ENCODE peak calls at places on chromosomes 3 and 15, in six cellular contexts. J is pancreas, O is uterus, N is hepatocyte, W is astrocyte, G is breast epithelium. Q is an unnamed sample. For H3K4me1, the result is how much of the 10 kb centered on the place peaks cover.

GRCh38 chr15:66570327-66570726 is 4.5 kb upstream of the LCTL start:
- DNase-seq in J (no peak), W (no peak), N (no peak), O (no peak), G (no peak), Q (no peak)

GRCh38 chr15:64019764-64020163 is 26.5 kb downstream of the DAPK2 start:
- DNase-seq in J (no peak), W (no peak), N (peak), O (no peak), G (peak), Q (no peak)

GRCh38 chr15:80689716-80690115 is 5.4 kb upstream of the ABHD17C start:
- DNase-seq in J (no peak), O (no peak), G (no peak), N (no peak), W (peak), Q (no peak)

GRCh38 chr15:45187894-45188830 is at the start of gene SHF:
- DNase-seq in J (no peak), O (peak), G (peak), N (peak), W (peak), Q (peak)

GRCh38 chr15:41965441-41966413 is 6.6 kb downstream of the EHD4 start:
- DNase-seq in J (no peak), N (no peak), O (peak), G (peak), W (peak), Q (peak)

GRCh38 chr3:124395584-124396340 is 334.5 kb upstream of the UMPS start:
- DNase-seq in J (no peak), O (peak), G (no peak), W (no peak), N (no peak), Q (peak)

GRCh38 chr3:186511245-186511644 is 32.9 kb downstream of the CRYGS start:
- DNase-seq in J (no peak), W (no peak), G (no peak), O (no peak), N (no peak), Q (no peak)

GRCh38 chr3:87792532-87793321 is 266.1 kb downstream of the CGGBP1 start:
- DNase-seq in W (no peak), N (peak), O (no peak), J (peak), G (no peak), Q (peak)

GRCh38 chr3:126288314-126288713 is 68.9 kb downstream of the KLF15 start:
- DNase-seq in W (no peak), J (peak), O (no peak), N (no peak), G (peak), Q (no peak)

GRCh38 chr3:38916706-38917105 is 100.7 kb upstream of the SCN10A start:
- DNase-seq in N (no peak), O (no peak), W (peak), J (no peak), G (no peak), Q (no peak)

GRCh38 chr3:117019082-117019713 is 309.6 kb downstream of the TUSC7 start:
- DNase-seq in N (peak), O (peak), J (no peak), W (peak), G (peak), Q (peak)

GRCh38 chr3:89932882-89933281 is 825.5 kb downstream of the EPHA3 start:
- DNase-seq in W (no peak), N (no peak), O (no peak), J (no peak), G (no peak), Q (no peak)

GRCh38 chr15:25374143-25374542 is 64.7 kb downstream of the UBE3A start:
- DNase-seq in J (no peak), N (no peak), W (peak), G (no peak), O (no peak), Q (peak)

GRCh38 chr3:152524198-152525140 is 255.7 kb downstream of the MBNL1 start:
- DNase-seq in W (peak), N (peak), G (no peak), J (no peak), O (no peak), Q (peak)

GRCh38 chr3:169848741-169849140 is 21.0 kb downstream of the LRRC31 start:
- DNase-seq in N (no peak), O (no peak), G (no peak), J (no peak), W (no peak), Q (no peak)

GRCh38 chr3:30681276-30682211 is 75.1 kb downstream of the TGFBR2 start:
- DNase-seq in N (peak), G (no peak), W (peak), O (peak), J (peak), Q (peak)

GRCh38 chr15:81749667-81750360 is 296.0 kb downstream of the MEX3B start:
- DNase-seq in O (no peak), N (no peak), W (no peak), J (peak), G (no peak), Q (peak)

GRCh38 chr15:70783610-70784021 is 20.3 kb upstream of the UACA start:
- DNase-seq in J (no peak), G (no peak), N (peak), W (peak), O (no peak), Q (no peak)

GRCh38 chr15:90591524-90591923 is 61.8 kb downstream of the CRTC3 start:
- DNase-seq in N (no peak), W (no peak), O (no peak), G (no peak), J (no peak), Q (no peak)
- H3K4me1 ChIP-seq in N (under half), W (under half), O (under half), G (under half), J (under half), Q (under half)

DNA sequence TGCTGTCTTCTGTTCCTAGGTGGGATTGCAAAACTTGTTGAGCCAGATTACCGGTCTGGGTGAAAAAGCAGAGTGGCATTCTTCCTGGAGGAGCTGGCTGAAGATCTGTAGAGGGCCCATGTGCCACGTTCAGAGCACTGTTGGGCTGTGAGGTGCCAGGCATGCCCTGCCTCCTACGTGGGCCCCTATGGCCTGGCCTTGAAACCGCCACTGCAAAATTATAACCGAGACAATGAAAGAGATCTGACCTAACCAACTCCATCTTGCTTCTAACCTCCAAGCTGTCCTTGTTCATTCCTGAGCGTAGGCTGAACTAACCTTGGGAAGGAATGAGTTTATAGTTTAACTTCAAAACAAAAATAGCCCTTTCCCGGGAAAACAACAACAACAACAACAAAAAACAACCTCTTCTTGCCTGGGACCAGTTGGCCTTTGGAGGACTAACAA is 1.4 kb upstream of the ACAD9 start:
- DNase-seq in O (no peak), J (no peak), N (no peak), W (no peak), G (no peak), Q (no peak)
- H3K4me3 ChIP-seq in O (peak), J (peak), N (peak), W (peak), G (peak), Q (peak)

GRCh38 chr3:197327701-197328100 is 29.3 kb upstream of the DLG1 start:
- DNase-seq in W (no peak), G (no peak), O (no peak), J (no peak), N (no peak), Q (peak)
- H3K27ac ChIP-seq in W (no peak), G (no peak), O (no peak), J (no peak), N (no peak), Q (no peak)

GRCh38 chr15:75921732-75922703 is 18.3 kb downstream of the FBXO22 start:
- DNase-seq in G (no peak), N (peak), J (no peak), W (peak), O (peak), Q (peak)
- H3K4me1 ChIP-seq in G (under half), N (under half), J (under half), W (under half), O (under half), Q (under half)

GRCh38 chr3:99883138-99883461 is 65.4 kb downstream of the CMSS1 start:
- DNase-seq in W (no peak), G (no peak), O (no peak), N (no peak), J (no peak), Q (no peak)

GRCh38 chr3:99885085-99885484 is 67.4 kb downstream of the CMSS1 start:
- DNase-seq in G (no peak), J (no peak), N (no peak), O (no peak), W (no peak), Q (no peak)

GRCh38 chr3:99883693-99884092 is 66.0 kb downstream of the CMSS1 start:
- DNase-seq in G (no peak), N (no peak), J (no peak), W (no peak), O (no peak), Q (no peak)

GRCh38 chr3:99885851-99886250 is 68.2 kb downstream of the CMSS1 start:
- DNase-seq in J (no peak), N (no peak), G (no peak), W (no peak), O (no peak), Q (no peak)

GRCh38 chr3:99884484-99884883 is 66.8 kb downstream of the CMSS1 start:
- DNase-seq in N (no peak), O (no peak), J (no peak), G (no peak), W (no peak), Q (no peak)
- H3K4me3 ChIP-seq in N (no peak), O (no peak), J (no peak), G (no peak), W (no peak), Q (no peak)

GRCh38 chr15:39499151-39499550 is 81.7 kb upstream of the THBS1 start:
- DNase-seq in O (no peak), W (peak), J (no peak), G (no peak), N (no peak), Q (no peak)
- H3K27ac ChIP-seq in O (peak), W (no peak), J (no peak), G (peak), N (peak), Q (no peak)

DNA sequence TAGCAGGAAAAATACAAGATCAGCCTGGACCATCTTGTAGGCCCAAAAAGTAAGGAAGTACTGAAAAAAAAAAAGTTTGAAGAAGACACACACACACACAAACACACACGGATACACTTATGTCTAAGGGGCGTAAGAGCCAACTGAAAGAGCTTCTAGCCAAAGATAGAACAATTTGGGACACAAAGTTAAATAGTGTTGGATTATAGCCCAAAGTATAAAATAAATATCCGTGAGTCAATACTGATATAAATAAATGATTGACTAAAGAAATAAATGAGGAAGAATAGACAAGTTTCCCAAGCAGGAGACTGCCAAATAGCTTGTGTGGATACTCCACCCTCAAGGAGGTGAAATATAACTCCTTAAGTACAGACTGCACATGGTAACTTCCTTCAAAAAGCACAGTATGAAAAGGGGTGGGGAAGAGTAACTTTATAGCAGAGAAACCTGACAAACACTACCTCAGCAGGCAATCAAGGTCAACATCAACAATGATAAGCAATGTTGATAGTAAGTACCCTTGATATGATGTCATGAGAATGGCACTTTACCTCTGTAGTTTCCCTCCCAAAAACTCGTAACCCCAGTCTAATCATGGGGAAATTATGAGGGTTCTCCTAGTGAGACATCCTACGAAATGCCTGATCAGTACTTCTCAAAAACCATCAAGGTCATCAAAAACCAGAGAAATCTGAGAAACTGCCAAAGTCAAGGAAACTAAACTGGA is 187.3 kb upstream of the ATP11B start:
- DNase-seq in N (no peak), G (no peak), J (no peak), O (no peak), W (no peak), Q (no peak)
- H3K4me1 ChIP-seq in N (under half), G (under half), J (under half), O (under half), W (under half), Q (under half)

GRCh38 chr3:77885381-77885780 is 845.5 kb downstream of the ROBO2 start:
- DNase-seq in O (no peak), N (no peak), G (no peak), J (no peak), W (peak), Q (no peak)
- H3K4me3 ChIP-seq in O (no peak), N (no peak), G (no peak), J (no peak), W (no peak), Q (no peak)

GRCh38 chr3:65945480-65945879 is 93.2 kb downstream of the MAGI1 start:
- DNase-seq in G (no peak), W (peak), J (no peak), N (no peak), O (no peak), Q (no peak)

GRCh38 chr3:65944252-65944651 is 94.5 kb downstream of the MAGI1 start:
- DNase-seq in O (no peak), W (no peak), N (no peak), J (no peak), G (no peak), Q (no peak)

GRCh38 chr3:65948833-65949573 is 89.7 kb downstream of the MAGI1 start:
- DNase-seq in J (no peak), W (no peak), O (no peak), G (no peak), N (no peak), Q (no peak)

GRCh38 chr3:65946438-65946837 is 92.3 kb downstream of the MAGI1 start:
- DNase-seq in W (peak), O (no peak), G (peak), N (no peak), J (no peak), Q (no peak)

DNA sequence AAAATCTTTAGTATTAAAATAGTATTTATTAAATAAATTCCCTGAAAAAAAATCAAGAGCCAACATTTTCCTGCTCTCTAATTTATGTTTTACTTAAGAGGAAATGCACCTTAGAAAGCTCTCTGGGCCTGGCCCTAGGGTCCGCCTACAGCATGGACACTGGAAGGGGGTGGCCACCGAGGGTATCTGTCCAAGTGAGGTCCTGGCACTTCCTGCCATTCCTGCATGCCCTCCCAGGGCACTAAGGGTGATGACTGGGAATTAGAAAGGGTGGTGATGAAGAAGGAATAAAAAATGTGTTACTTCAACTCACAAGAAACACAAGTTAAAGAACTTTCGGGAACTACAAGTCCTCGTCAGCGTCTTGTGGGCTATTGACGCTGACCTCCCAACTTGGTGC is 92.8 kb downstream of the MAGI1 start:
- DNase-seq in J (no peak), G (no peak), N (no peak), W (no peak), O (no peak), Q (no peak)
- H3K27ac ChIP-seq in J (peak), G (peak), N (no peak), W (no peak), O (peak), Q (no peak)

GRCh38 chr3:81764665-81765064 is 3.2 kb upstream of the GBE1 start:
- DNase-seq in G (no peak), W (no peak), J (no peak), O (no peak), N (no peak), Q (no peak)

GRCh38 chr3:81765425-81765824 is 4.0 kb upstream of the GBE1 start:
- DNase-seq in W (no peak), O (no peak), N (no peak), G (no peak), J (no peak), Q (no peak)

GRCh38 chr3:81760215-81760614 is 1.2 kb downstream of the GBE1 start:
- DNase-seq in J (no peak), N (no peak), O (no peak), W (no peak), G (no peak), Q (no peak)

GRCh38 chr3:81760924-81761903 is at the start of gene GBE1:
- DNase-seq in N (peak), W (peak), J (peak), G (peak), O (peak), Q (peak)

GRCh38 chr3:81761904-81762565 is 590 bp upstream of the GBE1 start:
- DNase-seq in J (no peak), G (no peak), W (no peak), N (no peak), O (no peak), Q (peak)
- H3K4me1 ChIP-seq in J (under half), G (under half), W (under half), N (under half), O (under half), Q (under half)